ENCODE peak calls at places on chromosomes 3 and 15, in nine cellular contexts. T, I, F, V, G, W, H, O and P are unnamed samples.
A peak's percentile ranks its signal among the peaks of the same experiment; 100 is the strongest.

GRCh38 chr15:56537881-56538280 is 72.9 kb upstream of the MNS1 start:
- DNase-seq in F (no peak), T (no peak), V (no peak), I (no peak), W (no peak), G (no peak), O (no peak), H (no peak), P (no peak)

GRCh38 chr3:140251678-140252077 is 316.7 kb downstream of the CLSTN2 start:
- DNase-seq in W (no peak), F (no peak), I (no peak), H (no peak), V (no peak), T (peak; percentile 76), O (no peak), G (no peak), P (no peak)

GRCh38 chr3:69458798-69459197 is 72.9 kb upstream of the FRMD4B start:
- DNase-seq in H (no peak), G (no peak), O (no peak), T (no peak), F (no peak), I (no peak), V (no peak), W (no peak), P (no peak)

GRCh38 chr3:195154111-195154791 is 116.7 kb downstream of the XXYLT1 start:
- DNase-seq in F (no peak), W (no peak), T (no peak), O (no peak), V (no peak), G (no peak), I (no peak), H (no peak), P (no peak)

GRCh38 chr3:111072016-111072891 is 638 bp downstream of the NECTIN3 start:
- DNase-seq in F (peak; percentile 51), H (no peak), O (peak; percentile 27), V (peak; percentile 48), T (peak; percentile 72), G (peak; percentile 68), I (peak; percentile 27), W (peak; percentile 29), P (peak; percentile 23)

GRCh38 chr15:96209285-96209735 is 121.2 kb upstream of the NR2F2 start:
- DNase-seq in G (no peak), V (no peak), W (no peak), T (peak; percentile 77), H (no peak), F (no peak), I (no peak), O (no peak), P (peak; percentile 32)

GRCh38 chr15:62112616-62113593 is 46.1 kb downstream of the C2CD4A start:
- DNase-seq in H (peak; percentile 73), W (no peak), F (no peak), I (no peak), G (no peak), O (no peak), V (no peak), T (peak; percentile 35), P (peak; percentile 59)

GRCh38 chr15:42632100-42632675 is 56.8 kb downstream of the STARD9 start:
- DNase-seq in F (no peak), T (no peak), G (no peak), O (no peak), V (no peak), H (no peak), I (no peak), W (no peak), P (no peak)

GRCh38 chr15:25905140-25905539 is 42.0 kb upstream of the ATP10A start:
- DNase-seq in O (no peak), T (no peak), V (no peak), H (no peak), F (no peak), G (no peak), I (no peak), W (no peak), P (no peak)

GRCh38 chr3:197881601-197882000 is 68.4 kb upstream of the RPL35A start:
- DNase-seq in H (no peak), V (no peak), F (no peak), G (no peak), I (no peak), O (no peak), W (no peak), T (no peak), P (no peak)

GRCh38 chr3:191331443-191331842 is 1.1 kb upstream of the UTS2B start:
- DNase-seq in G (no peak), O (no peak), H (no peak), I (no peak), T (no peak), V (no peak), W (no peak), F (no peak), P (no peak)

GRCh38 chr3:172627057-172627809 is 83.6 kb downstream of the NCEH1 start:
- DNase-seq in F (no peak), G (no peak), I (no peak), V (no peak), W (no peak), O (no peak), H (no peak), T (no peak), P (no peak)

GRCh38 chr3:70771426-70772147 is 459.1 kb upstream of the MDFIC2 start:
- DNase-seq in H (no peak), V (no peak), I (no peak), W (no peak), F (no peak), O (no peak), T (no peak), G (no peak), P (no peak)

GRCh38 chr3:176362191-176362731 is 835.0 kb downstream of the TBL1XR1 start:
- DNase-seq in V (no peak), I (no peak), H (no peak), T (no peak), W (no peak), F (no peak), O (peak; percentile 69), G (no peak), P (no peak)

GRCh38 chr3:100042144-100042543 is 72.2 kb downstream of the FILIP1L start:
- DNase-seq in F (no peak), W (no peak), T (no peak), H (no peak), G (no peak), I (no peak), V (no peak), O (no peak), P (no peak)

GRCh38 chr3:38143511-38143910 is 5.0 kb downstream of the MYD88 start:
- DNase-seq in O (no peak), H (no peak), W (no peak), V (no peak), G (no peak), F (no peak), T (no peak), I (no peak), P (no peak)

GRCh38 chr3:126452213-126452612 is 23.5 kb downstream of the ZXDC start:
- DNase-seq in V (no peak), F (no peak), T (no peak), H (no peak), G (no peak), O (no peak), I (no peak), W (no peak), P (no peak)

GRCh38 chr15:51625236-51625635 is 2.7 kb upstream of the DMXL2 start:
- DNase-seq in F (no peak), W (no peak), G (no peak), T (no peak), I (no peak), V (no peak), O (no peak), H (no peak), P (no peak)

GRCh38 chr15:44492040-44492439 is 44.9 kb upstream of the EIF3J start:
- DNase-seq in H (no peak), F (no peak), O (no peak), G (no peak), V (no peak), I (no peak), W (no peak), T (no peak), P (no peak)

GRCh38 chr15:56464893-56465520 is at the start of gene MNS1:
- DNase-seq in V (peak; percentile 98), I (peak; percentile 58), O (peak; percentile 88), H (peak; percentile 88), G (peak; percentile 93), W (peak; percentile 86), F (peak; percentile 82), T (peak; percentile 98), P (peak; percentile 97)

GRCh38 chr3:63228677-63229076 is 49.4 kb upstream of the SYNPR start:
- DNase-seq in T (peak; percentile 74), H (no peak), F (no peak), V (peak; percentile 44), I (peak; percentile 26), O (no peak), G (no peak), W (no peak), P (peak; percentile 61)

GRCh38 chr15:91953432-91953831 is 99.9 kb downstream of the SLCO3A1 start:
- DNase-seq in W (no peak), H (no peak), F (no peak), O (no peak), T (no peak), I (no peak), V (no peak), G (no peak), P (no peak)

GRCh38 chr3:138775254-138775595 is 59.5 kb downstream of the PIK3CB start:
- DNase-seq in T (no peak), G (no peak), H (no peak), V (no peak), O (no peak), F (no peak), W (no peak), I (no peak), P (no peak)

GRCh38 chr3:39050020-39050419 is 1.7 kb downstream of the SCN11A start:
- DNase-seq in T (no peak), I (no peak), H (no peak), F (no peak), O (no peak), V (no peak), G (no peak), W (no peak), P (no peak)

GRCh38 chr15:26453914-26454313 is 319.0 kb downstream of the GABRB3 start:
- DNase-seq in I (no peak), F (no peak), T (peak; percentile 36), W (no peak), G (no peak), O (no peak), V (no peak), H (no peak), P (no peak)

GRCh38 chr15:70158309-70158995 is 60.7 kb upstream of the TLE3 start:
- DNase-seq in I (no peak), H (no peak), V (no peak), O (no peak), W (no peak), G (no peak), T (no peak), F (no peak), P (no peak)

GRCh38 chr3:182618981-182619591 is 174.2 kb upstream of the ATP11B start:
- DNase-seq in T (no peak), W (no peak), G (no peak), O (no peak), H (no peak), F (no peak), V (no peak), I (peak; percentile 41), P (peak; percentile 39)